ENCODE peak calls at places on chromosomes 1 and 21, in six cellular contexts. E, A, T, O, J and G are unnamed samples.
A peak's percentile ranks its signal among the peaks of the same experiment; 100 is the strongest.

GRCh38 chr1:23282967-23283366 is 61.1 kb downstream of the HNRNPR start:
- DNase-seq in E (peak; percentile 88), A (peak; percentile 90), T (no peak), O (no peak), J (no peak), G (peak; percentile 89)

GRCh38 chr1:15578921-15579682 is 5.7 kb downstream of the AGMAT start:
- DNase-seq in E (no peak), A (no peak), T (no peak), O (no peak), J (no peak), G (no peak)

GRCh38 chr21:43208561-43209332 is 39.9 kb downstream of the CRYAA start:
- DNase-seq in E (no peak), A (no peak), T (no peak), O (no peak), J (peak; percentile 36), G (no peak)

GRCh38 chr21:32717851-32718316 is 9.9 kb downstream of the SYNJ1 start:
- DNase-seq in E (no peak), A (no peak), T (no peak), O (no peak), J (no peak), G (no peak)

GRCh38 chr21:42461881-42462877 is 33.8 kb downstream of the RSPH1 start:
- DNase-seq in E (no peak), A (no peak), T (no peak), O (no peak), J (no peak), G (no peak)

GRCh38 chr1:225882008-225882698 is at the start of gene TMEM63A:
- DNase-seq in E (peak; percentile 85), A (peak; percentile 91), T (peak; percentile 94), O (peak; percentile 95), J (peak; percentile 97), G (peak; percentile 95)

GRCh38 chr1:232110281-232111090 is 483.9 kb downstream of the DISC1 start:
- DNase-seq in E (peak; percentile 18), A (peak; percentile 20), T (no peak), O (no peak), J (no peak), G (peak; percentile 47)

GRCh38 chr1:184069675-184070074 is 18.1 kb downstream of the TSEN15 start:
- DNase-seq in E (no peak), A (peak; percentile 51), T (no peak), O (no peak), J (no peak), G (peak; percentile 17)

GRCh38 chr1:84675106-84675505 is 15.2 kb downstream of the SSX2IP start:
- DNase-seq in E (no peak), A (peak; percentile 61), T (no peak), O (no peak), J (no peak), G (no peak)

GRCh38 chr1:228385232-228385631 is 21.4 kb downstream of the TRIM11 start:
- DNase-seq in E (no peak), A (no peak), T (no peak), O (no peak), J (no peak), G (no peak)

GRCh38 chr1:47317841-47318240 is 3.9 kb upstream of the STIL start:
- DNase-seq in E (peak; percentile 5), A (peak; percentile 98), T (no peak), O (no peak), J (no peak), G (peak; percentile 65)

GRCh38 chr1:162942903-162943567 is 82.1 kb upstream of the CCDC190 start:
- DNase-seq in E (peak; percentile 51), A (peak; percentile 48), T (peak; percentile 11), O (no peak), J (no peak), G (peak; percentile 73)

DNA sequence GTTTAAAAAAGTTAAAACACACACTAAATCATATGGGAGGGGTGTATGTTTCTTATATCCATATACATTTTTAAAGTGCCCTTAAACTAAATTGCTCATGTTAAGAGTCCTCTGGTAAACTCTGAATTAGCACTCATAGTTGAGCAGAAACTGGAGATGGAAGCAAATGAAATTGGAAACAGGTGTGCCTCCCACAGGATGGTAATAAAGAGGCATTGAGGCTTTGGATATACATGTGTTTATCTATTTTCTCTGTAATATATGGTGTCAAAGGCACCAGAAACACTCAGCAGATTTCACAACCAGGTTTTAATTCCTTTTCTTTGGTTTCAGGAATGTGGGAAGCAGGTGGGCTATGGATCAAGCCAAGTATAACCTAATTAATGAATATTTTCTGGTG is 188.7 kb downstream of the HS2ST1 start:
- DNase-seq in E (no peak), A (no peak), T (no peak), O (no peak), J (no peak), G (no peak)
- H3K36me3 ChIP-seq in E (no peaks in the 10 kb centered on the region), A (no peaks in the 10 kb centered on the region), T (peaks cover 6% of the 10 kb centered on the region), O (no peaks in the 10 kb centered on the region), J (no peaks in the 10 kb centered on the region), G (no peaks in the 10 kb centered on the region)

GRCh38 chr1:3543076-3544049 is 67.9 kb downstream of the MEGF6 start:
- DNase-seq in E (peak; percentile 74), A (peak; percentile 96), T (peak; percentile 70), O (peak; percentile 35), J (no peak), G (peak; percentile 89)
- H3K27me3 ChIP-seq in E (no peaks in the 10 kb centered on the region), A (no peaks in the 10 kb centered on the region), T (no peaks in the 10 kb centered on the region), O (no peaks in the 10 kb centered on the region), J (no peaks in the 10 kb centered on the region), G (no peaks in the 10 kb centered on the region)

DNA sequence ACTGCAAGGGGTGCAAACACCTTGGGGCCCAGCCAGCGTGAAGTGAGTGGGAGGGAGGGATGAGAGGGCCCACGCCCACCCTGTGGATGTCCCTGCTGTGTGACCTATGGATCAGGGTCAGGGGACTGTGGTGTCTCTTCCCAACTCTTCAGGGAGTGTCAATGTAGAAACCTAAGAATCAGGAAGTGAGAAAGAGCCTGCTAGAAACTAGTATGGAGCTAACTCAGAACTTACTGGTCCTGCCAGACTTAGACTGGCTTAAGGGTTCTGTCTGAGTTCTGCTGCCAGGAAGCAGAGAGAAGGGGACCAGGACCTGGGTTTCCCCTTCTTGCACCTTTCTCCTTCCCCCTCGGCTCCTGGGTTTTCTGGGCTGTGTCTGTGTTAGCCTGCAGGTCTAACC is 1.8 kb upstream of the IL10 start:
- DNase-seq in E (no peak), A (no peak), T (no peak), O (no peak), J (no peak), G (no peak)
- H3K36me3 ChIP-seq in E (no peaks in the 10 kb centered on the region), A (no peaks in the 10 kb centered on the region), T (no peaks in the 10 kb centered on the region), O (no peaks in the 10 kb centered on the region), J (no peaks in the 10 kb centered on the region), G (no peaks in the 10 kb centered on the region)

GRCh38 chr1:160905617-160905989 is 20.6 kb upstream of the ITLN1 start:
- DNase-seq in E (no peak), A (no peak), T (no peak), O (no peak), J (no peak), G (no peak)
- H3K27me3 ChIP-seq in E (no peaks in the 10 kb centered on the region), A (no peaks in the 10 kb centered on the region), T (no peaks in the 10 kb centered on the region), O (no peaks in the 10 kb centered on the region), J (no peaks in the 10 kb centered on the region), G (peaks cover 9% of the 10 kb centered on the region)

GRCh38 chr1:208071425-208072031 is 160.6 kb upstream of the CD34 start:
- DNase-seq in E (no peak), A (no peak), T (no peak), O (no peak), J (no peak), G (no peak)
- H3K36me3 ChIP-seq in E (no peaks in the 10 kb centered on the region), A (no peaks in the 10 kb centered on the region), T (peaks cover 66% of the 10 kb centered on the region), O (no peaks in the 10 kb centered on the region), J (no peaks in the 10 kb centered on the region), G (no peaks in the 10 kb centered on the region)

GRCh38 chr1:154715385-154715784 is 107.4 kb upstream of the ADAR start:
- DNase-seq in E (no peak), A (no peak), T (no peak), O (no peak), J (no peak), G (no peak)

GRCh38 chr1:154714638-154715037 is 106.7 kb upstream of the ADAR start:
- DNase-seq in E (peak; percentile 21), A (peak; percentile 77), T (no peak), O (no peak), J (no peak), G (no peak)

GRCh38 chr1:154716614-154717372 is 108.8 kb upstream of the ADAR start:
- DNase-seq in E (no peak), A (peak; percentile 19), T (no peak), O (peak; percentile 76), J (no peak), G (no peak)

GRCh38 chr1:154717467-154718004 is 109.5 kb upstream of the ADAR start:
- DNase-seq in E (no peak), A (no peak), T (no peak), O (no peak), J (no peak), G (no peak)

DNA sequence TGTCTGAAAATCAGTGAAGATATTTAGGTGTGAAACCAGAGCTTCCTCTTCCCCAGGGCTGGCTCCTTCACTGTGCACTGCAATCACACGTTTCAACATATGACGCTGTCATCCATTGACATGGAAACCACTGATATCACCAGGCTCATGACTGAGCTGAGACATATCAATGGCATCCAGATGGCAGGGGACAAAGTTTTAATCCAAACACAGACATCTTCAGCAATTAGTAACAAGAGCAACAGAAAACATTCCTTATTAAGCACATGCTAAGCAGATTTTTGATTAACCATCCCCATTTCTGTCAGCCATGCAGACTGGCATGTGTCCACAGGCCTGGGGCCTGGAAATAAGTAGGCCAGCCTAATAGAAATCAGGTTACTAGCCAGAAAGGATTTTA is 108.0 kb upstream of the ADAR start:
- DNase-seq in E (no peak), A (peak; percentile 61), T (no peak), O (peak; percentile 44), J (no peak), G (no peak)
- H3K27me3 ChIP-seq in E (peaks cover 5% of the 10 kb centered on the region), A (peaks cover 9% of the 10 kb centered on the region), T (no peaks in the 10 kb centered on the region), O (no peaks in the 10 kb centered on the region), J (no peaks in the 10 kb centered on the region), G (peaks cover 30% of the 10 kb centered on the region)

GRCh38 chr1:42681771-42682483 is at the start of gene YBX1:
- DNase-seq in E (peak; percentile 99), A (peak; percentile 99), T (peak; percentile 94), O (peak; percentile 97), J (peak; percentile 92), G (peak; percentile 99)

GRCh38 chr1:42680921-42681683 is 1.1 kb upstream of the YBX1 start:
- DNase-seq in E (peak; percentile 39), A (peak; percentile 73), T (no peak), O (no peak), J (no peak), G (peak; percentile 59)

GRCh38 chr1:42682739-42683529 is 716 bp downstream of the YBX1 start:
- DNase-seq in E (peak; percentile 79), A (peak; percentile 92), T (peak; percentile 79), O (peak; percentile 51), J (peak; percentile 82), G (peak; percentile 91)

GRCh38 chr1:42686418-42686817 is 4.2 kb downstream of the YBX1 start:
- DNase-seq in E (no peak), A (no peak), T (no peak), O (no peak), J (no peak), G (no peak)

DNA sequence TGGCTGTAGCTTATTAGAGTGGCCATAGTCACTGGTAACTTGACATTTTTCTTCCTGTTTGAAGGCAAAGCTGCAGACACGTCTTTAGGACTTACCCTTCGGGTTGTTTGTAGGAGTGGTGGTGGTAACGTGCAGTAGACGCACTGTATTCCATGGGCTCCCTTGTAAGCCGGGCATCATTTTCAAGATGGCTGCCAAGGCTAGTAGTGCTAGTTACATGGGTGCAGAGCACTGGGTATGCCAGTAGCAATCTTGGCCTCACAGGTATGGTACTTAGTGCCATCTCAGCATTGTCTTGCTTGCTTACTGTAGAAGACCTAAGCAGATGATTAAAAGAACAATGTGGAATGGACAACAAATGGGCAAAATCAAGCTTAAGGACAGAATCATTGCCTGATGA is 1.9 kb downstream of the YBX1 start:
- DNase-seq in E (peak; percentile 11), A (peak; percentile 18), T (no peak), O (no peak), J (no peak), G (peak; percentile 22)
- H3K36me3 ChIP-seq in E (peaks cover 3% of the 10 kb centered on the region), A (peaks cover 24% of the 10 kb centered on the region), T (peaks cover 8% of the 10 kb centered on the region), O (no peaks in the 10 kb centered on the region), J (no peaks in the 10 kb centered on the region), G (peaks cover 33% of the 10 kb centered on the region)

GRCh38 chr1:204888294-204888693 is 17.6 kb downstream of the NFASC start:
- DNase-seq in E (no peak), A (peak; percentile 64), T (no peak), O (no peak), J (no peak), G (no peak)
- H3K27me3 ChIP-seq in E (no peaks in the 10 kb centered on the region), A (no peaks in the 10 kb centered on the region), T (no peaks in the 10 kb centered on the region), O (no peaks in the 10 kb centered on the region), J (no peaks in the 10 kb centered on the region), G (no peaks in the 10 kb centered on the region)